ENCODE peak calls at places on chromosomes 16 and 17, in five cellular contexts. U is neuronal stem cell, Z is left ventricle myocardium inferior, J is stomach, L is body of pancreas. X is an unnamed sample.

GRCh38 chr16:19367335-19367734 is 50.3 kb upstream of the TMC5 start:
- DNase-seq in J (no peak), U (no peak), L (no peak), Z (no peak), X (no peak)

GRCh38 chr17:70169707-70170597 is 620 bp downstream of the KCNJ2 start:
- DNase-seq in L (no peak), Z (peak; percentile 21), J (no peak), U (no peak), X (no peak)

GRCh38 chr17:41785091-41785875 is 1.2 kb downstream of the JUP start:
- DNase-seq in U (peak; percentile 90), J (no peak), L (no peak), Z (no peak), X (peak; percentile 43)

GRCh38 chr17:16419074-16419928 is 3.9 kb downstream of the TRPV2 start:
- DNase-seq in U (no peak), Z (no peak), L (no peak), J (no peak), X (no peak)

GRCh38 chr17:40561871-40562611 is 3.2 kb downstream of the CCR7 start:
- DNase-seq in U (no peak), Z (no peak), J (peak; percentile 19), L (no peak), X (no peak)

GRCh38 chr16:3295209-3295608 is 10.0 kb downstream of the TIGD7 start:
- DNase-seq in Z (no peak), U (no peak), L (no peak), J (no peak), X (no peak)

GRCh38 chr16:58127033-58127556 is 2.1 kb downstream of the CFAP20 start:
- DNase-seq in L (peak; percentile 30), J (no peak), Z (no peak), U (no peak), X (peak; percentile 42)

GRCh38 chr17:8865811-8866210 is 1.7 kb downstream of the PIK3R6 start:
- DNase-seq in Z (no peak), L (no peak), J (no peak), U (no peak), X (no peak)

GRCh38 chr17:17812211-17813054 is 24.4 kb downstream of the SREBF1 start:
- DNase-seq in J (peak; percentile 79), Z (peak; percentile 79), L (peak; percentile 79), U (peak; percentile 79), X (peak; percentile 35)

GRCh38 chr16:31700200-31700529 is 172.5 kb downstream of the AHSP start:
- DNase-seq in J (no peak), L (no peak), Z (no peak), U (no peak), X (no peak)

GRCh38 chr16:84239910-84240309 is at the start of gene KCNG4:
- DNase-seq in J (no peak), U (no peak), Z (no peak), L (no peak), X (peak; percentile 20)

GRCh38 chr17:16814439-16814838 is 124.4 kb downstream of the CCDC144A start:
- DNase-seq in Z (no peak), L (no peak), U (no peak), J (no peak), X (no peak)

GRCh38 chr17:33964344-33964979 is 290.6 kb upstream of the CCL2 start:
- DNase-seq in U (no peak), L (no peak), J (no peak), Z (no peak), X (peak; percentile 45)

GRCh38 chr16:66858740-66859396 is 14.7 kb downstream of the CA7 start:
- DNase-seq in L (no peak), J (peak; percentile 48), U (no peak), Z (peak; percentile 71), X (peak; percentile 41)

DNA sequence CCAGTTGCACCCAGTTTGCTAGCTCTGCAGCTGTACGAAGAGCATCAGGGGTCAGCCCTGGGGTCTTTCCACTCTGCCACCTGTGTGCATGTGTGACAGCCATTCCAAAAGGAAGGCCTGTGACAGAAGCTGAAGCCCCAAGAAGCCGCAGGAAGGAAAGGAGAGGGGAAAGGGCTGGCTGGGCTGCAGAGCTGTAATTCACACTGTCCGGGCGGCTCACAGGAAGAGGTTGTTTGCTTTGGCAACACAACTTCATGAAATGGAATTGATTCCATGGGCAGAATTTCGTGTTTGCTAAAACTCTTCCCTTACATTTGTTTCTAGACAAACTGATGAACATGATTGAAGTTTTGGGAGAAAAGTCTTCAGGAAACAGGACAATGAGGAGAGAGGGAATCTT is 14.8 kb downstream of the TMEM204 start:
- DNase-seq in L (no peak), U (no peak), J (no peak), Z (no peak), X (no peak)
- H3K4me1 ChIP-seq in L (peaks cover 8% of the 10 kb centered on the region), U (no peaks in the 10 kb centered on the region), J (peaks cover 32% of the 10 kb centered on the region), Z (peaks cover 100% of the 10 kb centered on the region), X (no peaks in the 10 kb centered on the region)

GRCh38 chr17:78723001-78723796 is 58.9 kb downstream of the CYTH1 start:
- DNase-seq in Z (peak; percentile 41), J (no peak), U (peak; percentile 64), L (no peak), X (no peak)
- H3K4me3 ChIP-seq in Z (peak overlapping the region; percentile 61), J (peak overlapping the region; percentile 27), U (peak overlapping the region; percentile 56), L (no peak overlapping the region), X (no peak overlapping the region)

DNA sequence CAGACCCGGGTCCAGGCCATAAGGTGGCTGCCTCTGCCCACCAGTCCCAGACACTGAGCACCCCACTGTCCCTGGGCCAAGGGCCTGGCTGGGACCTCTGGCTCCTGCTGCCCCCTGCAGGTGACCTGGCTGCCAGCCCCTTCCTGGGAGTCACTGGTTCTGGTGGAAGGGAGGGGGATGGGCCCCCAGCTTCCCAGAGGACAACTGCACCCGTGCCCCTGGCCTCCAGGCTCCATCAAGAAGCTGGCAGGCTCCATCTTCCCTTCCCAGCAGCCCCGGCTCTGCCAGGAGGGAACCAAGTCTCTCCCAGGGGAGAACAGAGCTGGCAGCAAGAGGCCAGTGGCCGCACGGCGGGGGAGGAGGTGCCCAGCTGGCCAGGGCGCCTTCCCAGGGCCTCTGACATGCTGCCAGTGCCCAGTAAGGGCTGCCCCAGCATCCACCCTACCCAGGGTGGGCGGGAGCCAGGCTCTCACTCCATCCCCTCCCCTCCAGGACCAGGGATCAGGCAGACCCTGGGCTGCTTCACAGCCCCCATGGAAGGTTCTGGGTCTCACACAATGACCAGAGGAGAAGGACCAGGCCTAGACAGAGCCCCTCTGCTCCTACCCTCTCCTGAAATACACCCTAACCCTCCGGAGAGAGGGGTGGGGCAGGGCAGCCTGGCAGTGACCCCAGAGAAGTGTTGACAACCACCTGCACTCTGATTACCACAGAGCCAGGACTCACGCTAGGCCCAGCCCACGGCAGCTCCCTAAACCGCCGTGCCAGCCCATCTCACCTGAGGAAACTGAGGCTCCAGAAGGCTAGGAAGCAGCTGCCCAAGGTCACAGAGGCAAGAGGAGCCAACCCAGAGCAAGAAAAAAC is 3.6 kb downstream of the CLUH start:
- DNase-seq in U (no peak), Z (peak; percentile 84), J (peak; percentile 60), L (peak; percentile 65), X (no peak)
- H3K4me1 ChIP-seq in U (peaks cover 22% of the 10 kb centered on the region), Z (peaks cover 83% of the 10 kb centered on the region), J (peaks cover 66% of the 10 kb centered on the region), L (peaks cover 63% of the 10 kb centered on the region), X (peaks cover 19% of the 10 kb centered on the region)

GRCh38 chr17:59277031-59277430 is 54.4 kb upstream of the YPEL2 start:
- DNase-seq in Z (no peak), U (no peak), L (no peak), J (no peak), X (no peak)
- H3K4me3 ChIP-seq in Z (no peak overlapping the region), U (no peak overlapping the region), L (no peak overlapping the region), J (no peak overlapping the region), X (no peak overlapping the region)

GRCh38 chr17:78637146-78637545 is 60.0 kb upstream of the DNAH17 start:
- DNase-seq in L (no peak), J (no peak), U (no peak), Z (no peak), X (no peak)
- H3K4me1 ChIP-seq in L (no peaks in the 10 kb centered on the region), J (no peaks in the 10 kb centered on the region), U (no peaks in the 10 kb centered on the region), Z (no peaks in the 10 kb centered on the region), X (no peaks in the 10 kb centered on the region)

GRCh38 chr17:58414596-58414997 is 2.7 kb downstream of the RNF43 start:
- DNase-seq in L (peak; percentile 18), J (no peak), U (no peak), Z (no peak), X (peak; percentile 48)
- H3K4me3 ChIP-seq in L (peak overlapping the region; percentile 1), J (no peak overlapping the region), U (no peak overlapping the region), Z (peak overlapping the region; percentile 64), X (peak overlapping the region; percentile 50)

DNA sequence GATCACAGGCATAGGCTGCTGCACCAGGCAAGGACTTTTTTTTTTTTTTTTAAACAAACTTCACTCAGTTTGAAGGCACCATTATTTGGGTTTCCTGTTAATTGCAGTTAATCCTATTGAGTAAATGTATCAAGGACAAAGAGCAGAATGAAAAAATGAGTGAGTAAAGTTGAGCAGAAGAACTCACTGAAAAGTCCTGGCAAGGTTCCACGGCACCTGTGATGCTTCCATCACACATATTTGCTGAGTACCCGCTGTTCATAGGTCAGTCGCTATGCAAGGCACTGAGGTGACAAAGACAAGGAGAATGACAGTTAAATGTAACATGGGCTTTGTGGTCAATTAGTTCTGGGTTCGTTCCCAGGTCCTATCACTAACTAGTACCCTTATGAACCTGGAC is 670.0 kb downstream of the MAF start:
- DNase-seq in J (no peak), L (no peak), Z (no peak), U (no peak), X (no peak)
- H3K4me1 ChIP-seq in J (no peaks in the 10 kb centered on the region), L (no peaks in the 10 kb centered on the region), Z (no peaks in the 10 kb centered on the region), U (no peaks in the 10 kb centered on the region), X (no peaks in the 10 kb centered on the region)

X was measured in small intestine.